ENCODE peak calls at places on chromosomes 16 and 17, in five cellular contexts. O is ELR; L is fibroblast of the aortic adventitia; X is activated T-helper 1 cell treated with anti-CD3 and anti-CD28 coated beads, Interleukin-12 subunit alpha, Interleukin-12 subunit beta, Interleukin-2, Interleukin-4 antibody, amounts not matched to agents 30 ng/mL and 10 ng/mL and 1 ng/mL, durations not matched to agents 14 hours and 24 hours and 36 hours; Z is AG20443. J is an unnamed sample.

GRCh38 chr17:79042421-79043190 is 18.6 kb downstream of the C1QTNF1 start:
- DNase-seq in Z (peak), O (peak), L (peak), X (peak), J (no peak)

GRCh38 chr16:78249832-78250231 is 150.4 kb downstream of the WWOX start:
- DNase-seq in Z (no peak), O (no peak), X (no peak), L (no peak), J (no peak)

GRCh38 chr17:18270046-18270850 is 9.8 kb downstream of the MIEF2 start:
- DNase-seq in O (no peak), X (no peak), L (no peak), Z (no peak), J (no peak)

GRCh38 chr17:78808106-78808635 is 26.1 kb upstream of the CYTH1 start:
- DNase-seq in Z (no peak), X (no peak), L (peak), O (peak), J (no peak)

GRCh38 chr17:15490634-15491261 is 23.3 kb upstream of the CDRT4 start:
- DNase-seq in L (peak), X (peak), O (peak), Z (peak), J (peak)

GRCh38 chr16:67563708-67564468 is 1.6 kb downstream of the CTCF start:
- DNase-seq in X (peak), L (peak), Z (peak), O (peak), J (no peak)

GRCh38 chr17:73247728-73248127 is 14.0 kb downstream of the CPSF4L start:
- DNase-seq in O (no peak), X (no peak), Z (no peak), L (peak), J (no peak)

GRCh38 chr16:75580-76501 is 2.2 kb upstream of the MPG start:
- DNase-seq in L (peak), X (no peak), O (peak), Z (peak), J (no peak)

GRCh38 chr17:1156864-1157263 is 22.9 kb downstream of the ABR start:
- DNase-seq in Z (no peak), X (no peak), L (no peak), O (no peak), J (no peak)

GRCh38 chr17:9467518-9467917 is 108.1 kb downstream of the STX8 start:
- DNase-seq in O (no peak), L (no peak), X (no peak), Z (no peak), J (no peak)

GRCh38 chr16:10090816-10091215 is 91.4 kb downstream of the GRIN2A start:
- DNase-seq in Z (no peak), O (peak), X (no peak), L (peak), J (no peak)

GRCh38 chr16:73546351-73546845 is 498.5 kb upstream of the ZFHX3 start:
- DNase-seq in O (no peak), L (no peak), Z (no peak), X (no peak), J (no peak)

GRCh38 chr17:49546546-49547535 is 28.8 kb upstream of the NXPH3 start:
- DNase-seq in X (no peak), Z (peak), L (no peak), O (no peak), J (no peak)

GRCh38 chr16:15457390-15457789 is 23.0 kb downstream of the BMERB1 start:
- DNase-seq in L (no peak), Z (no peak), X (no peak), O (no peak), J (no peak)

GRCh38 chr17:64343833-64344637 is 46.6 kb downstream of the PECAM1 start:
- DNase-seq in Z (peak), X (peak), L (peak), O (peak), J (no peak)

GRCh38 chr16:14070877-14071575 is at the start of gene MRTFB:
- DNase-seq in Z (peak), O (peak), X (peak), L (peak), J (no peak)

GRCh38 chr17:44829558-44830358 is at the start of gene GJC1:
- DNase-seq in L (no peak), X (no peak), Z (peak), O (peak), J (no peak)

GRCh38 chr16:27781195-27781524 is 231.2 kb downstream of the KATNIP start:
- DNase-seq in O (no peak), L (peak), Z (peak), X (no peak), J (no peak)

J was measured in dorsolateral prefrontal cortex.